ENCODE peak calls at places on chromosomes 1 and 21, in four cellular contexts. One of them, this sample, is unnamed.

GRCh38 chr1:207156095-207156494 is 52.1 kb downstream of the C4BPA start:
- DNase-seq in AG04449: no peak
- DNase-seq in prostate gland: no peak
- DNase-seq in neuronal stem cell: no peak
- DNase-seq in this sample: no peak

GRCh38 chr1:36396359-36396758 is 1.3 kb downstream of the LSM10 start:
- DNase-seq in AG04449: no peak
- DNase-seq in prostate gland: no peak
- DNase-seq in neuronal stem cell: no peak
- DNase-seq in this sample: no peak

GRCh38 chr1:71462247-71462646 is 381.4 kb upstream of the ZRANB2 start:
- DNase-seq in AG04449: no peak
- DNase-seq in prostate gland: no peak
- DNase-seq in neuronal stem cell: no peak
- DNase-seq in this sample: no peak

GRCh38 chr1:145740269-145740668 is 21.0 kb downstream of the CD160 start:
- DNase-seq in AG04449: peak
- DNase-seq in prostate gland: no peak
- DNase-seq in neuronal stem cell: no peak
- DNase-seq in this sample: no peak

GRCh38 chr1:7669559-7670208 is 101.4 kb upstream of the VAMP3 start:
- DNase-seq in AG04449: no peak
- DNase-seq in prostate gland: peak
- DNase-seq in neuronal stem cell: no peak
- DNase-seq in this sample: peak

GRCh38 chr1:173499729-173500128 is 22.6 kb downstream of the PRDX6 start:
- DNase-seq in AG04449: no peak
- DNase-seq in prostate gland: no peak
- DNase-seq in neuronal stem cell: no peak
- DNase-seq in this sample: no peak

GRCh38 chr1:23543707-23544443 is 12.8 kb upstream of the E2F2 start:
- DNase-seq in AG04449: no peak
- DNase-seq in prostate gland: no peak
- DNase-seq in neuronal stem cell: no peak
- DNase-seq in this sample: no peak

GRCh38 chr1:119811428-119811827 is at the start of gene REG4:
- DNase-seq in AG04449: no peak
- DNase-seq in prostate gland: no peak
- DNase-seq in neuronal stem cell: no peak
- DNase-seq in this sample: no peak

GRCh38 chr1:204624631-204625216 is 60.8 kb downstream of the LRRN2 start:
- DNase-seq in AG04449: no peak
- DNase-seq in prostate gland: no peak
- DNase-seq in neuronal stem cell: no peak
- DNase-seq in this sample: no peak

GRCh38 chr1:164380893-164381292 is 178.1 kb upstream of the PBX1 start:
- DNase-seq in AG04449: no peak
- DNase-seq in prostate gland: no peak
- DNase-seq in neuronal stem cell: no peak
- DNase-seq in this sample: no peak

GRCh38 chr1:3000214-3000613 is 21.1 kb upstream of the ACTRT2 start:
- DNase-seq in AG04449: no peak
- DNase-seq in prostate gland: no peak
- DNase-seq in neuronal stem cell: no peak
- DNase-seq in this sample: no peak

GRCh38 chr1:53024117-53024516 is 37.9 kb upstream of the PODN start:
- DNase-seq in AG04449: no peak
- DNase-seq in prostate gland: no peak
- DNase-seq in neuronal stem cell: no peak
- DNase-seq in this sample: no peak

GRCh38 chr1:225651376-225651871 is 1.5 kb downstream of the ENAH start:
- DNase-seq in AG04449: no peak
- DNase-seq in prostate gland: no peak
- DNase-seq in neuronal stem cell: no peak
- DNase-seq in this sample: no peak

GRCh38 chr1:117169871-117170596 is 40.7 kb downstream of the VTCN1 start:
- DNase-seq in AG04449: no peak
- DNase-seq in prostate gland: no peak
- DNase-seq in neuronal stem cell: no peak
- DNase-seq in this sample: no peak

GRCh38 chr1:86773331-86774288 is 69.2 kb downstream of the SH3GLB1 start:
- DNase-seq in AG04449: no peak
- DNase-seq in prostate gland: no peak
- DNase-seq in neuronal stem cell: no peak
- DNase-seq in this sample: no peak

GRCh38 chr1:204130989-204131892 is 20.6 kb downstream of the ETNK2 start:
- DNase-seq in AG04449: peak
- DNase-seq in prostate gland: no peak
- DNase-seq in neuronal stem cell: no peak
- DNase-seq in this sample: no peak

GRCh38 chr1:30818568-30819243 is 61.1 kb upstream of the LAPTM5 start:
- DNase-seq in AG04449: no peak
- DNase-seq in prostate gland: no peak
- DNase-seq in neuronal stem cell: no peak
- DNase-seq in this sample: no peak

DNA sequence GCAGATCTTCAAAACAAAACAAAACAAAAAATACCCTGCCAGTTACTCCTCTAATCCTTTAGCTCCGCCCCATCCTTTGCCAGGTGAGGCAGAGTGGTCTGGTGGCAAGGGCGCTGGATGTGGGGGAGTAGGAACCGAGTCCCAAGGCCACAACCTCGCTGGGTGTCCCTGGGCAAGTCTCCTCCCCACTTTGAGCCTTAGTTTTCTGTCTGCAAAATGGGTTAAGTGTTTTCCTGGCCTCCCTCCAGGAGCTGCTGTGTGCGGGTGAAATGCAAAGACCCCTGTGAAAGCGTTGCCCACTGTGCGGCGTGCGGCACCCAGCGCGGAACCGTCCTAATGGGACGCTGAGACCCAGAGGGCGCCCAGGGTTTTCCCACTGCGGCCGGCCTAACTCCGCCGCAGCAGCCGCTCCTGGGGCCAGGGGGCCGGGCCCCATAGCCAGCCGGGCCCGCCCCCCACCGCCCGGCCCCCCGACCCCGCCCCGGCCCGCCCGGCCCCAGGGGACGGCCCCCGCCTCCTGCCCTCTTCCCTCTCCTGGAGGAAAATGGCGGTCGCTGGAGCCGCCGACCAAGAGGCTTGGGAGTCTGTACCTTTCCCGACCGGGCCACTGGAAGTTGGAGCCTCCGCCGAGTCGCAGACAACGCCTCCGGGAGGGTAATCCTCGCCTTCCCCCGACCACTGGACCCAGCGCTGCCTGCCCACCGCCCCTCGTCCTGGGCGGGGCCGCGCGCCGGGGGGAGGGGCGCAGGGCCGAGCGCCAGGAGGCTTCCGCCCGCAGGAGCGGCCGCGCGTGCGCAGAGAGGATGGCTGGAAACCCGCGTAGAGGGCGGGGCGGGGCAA is at the start of the genes ERMAP and SVBP:
- DNase-seq in AG04449: no peak
- DNase-seq in prostate gland: peak
- DNase-seq in neuronal stem cell: peak
- DNase-seq in this sample: peak
- H3K4me3 ChIP-seq in AG04449: peak
- H3K4me3 ChIP-seq in prostate gland: peak
- H3K4me3 ChIP-seq in neuronal stem cell: peak
- H3K4me3 ChIP-seq in this sample: peak

DNA sequence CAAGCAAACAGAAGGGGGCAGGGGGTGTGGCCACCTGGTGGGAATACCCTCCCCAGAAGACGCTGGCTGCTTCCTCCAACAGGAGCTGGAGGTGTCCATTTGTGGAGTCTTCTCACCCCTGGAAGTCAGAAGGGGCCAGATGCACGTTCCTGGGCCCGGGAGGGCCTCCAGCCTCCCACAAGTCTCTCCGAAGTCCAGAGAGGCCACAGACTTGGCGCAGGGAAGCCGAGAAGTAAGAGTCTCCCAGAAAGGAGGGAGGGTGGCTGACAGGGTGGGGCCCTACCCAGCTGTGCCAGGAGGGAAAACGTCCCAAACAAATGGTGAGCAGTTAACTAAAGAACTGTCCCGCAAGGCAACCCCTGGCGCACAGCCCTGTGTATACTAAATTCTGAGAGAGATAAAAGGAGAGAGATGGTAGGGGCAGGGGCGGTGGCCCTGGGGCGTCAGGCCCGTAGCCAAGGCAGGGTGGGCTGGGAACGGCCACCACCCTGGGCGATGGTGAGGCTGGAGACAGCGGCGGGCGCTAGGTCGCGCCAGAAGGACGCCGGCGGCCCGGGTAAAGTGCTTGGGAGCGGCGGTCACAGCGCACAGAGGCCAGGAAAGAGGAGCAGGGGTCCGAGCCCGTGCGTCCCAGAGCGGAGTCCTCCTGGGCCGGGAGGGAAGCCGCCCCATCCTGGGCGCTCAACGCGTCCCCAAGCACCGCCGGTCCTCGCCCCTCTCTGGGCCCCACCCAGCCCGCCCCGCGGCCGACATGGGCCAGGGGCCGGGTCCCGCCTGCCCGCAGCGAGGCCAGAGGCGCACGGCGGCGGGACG is 1.2 kb downstream of the CHD5 start:
- DNase-seq in AG04449: no peak
- DNase-seq in prostate gland: no peak
- DNase-seq in neuronal stem cell: no peak
- DNase-seq in this sample: no peak
- H3K4me3 ChIP-seq in AG04449: no peak
- H3K4me3 ChIP-seq in prostate gland: peak
- H3K4me3 ChIP-seq in neuronal stem cell: no peak
- H3K4me3 ChIP-seq in this sample: peak

GRCh38 chr1:166868639-166869038 is 7.4 kb downstream of the TADA1 start:
- DNase-seq in AG04449: no peak
- DNase-seq in prostate gland: no peak
- DNase-seq in neuronal stem cell: no peak
- DNase-seq in this sample: no peak
- H3K4me3 ChIP-seq in AG04449: no peak
- H3K4me3 ChIP-seq in prostate gland: no peak
- H3K4me3 ChIP-seq in neuronal stem cell: no peak
- H3K4me3 ChIP-seq in this sample: no peak

GRCh38 chr1:47997289-47998200 is at the start of gene TRABD2B:
- DNase-seq in AG04449: no peak
- DNase-seq in prostate gland: peak
- DNase-seq in neuronal stem cell: peak
- DNase-seq in this sample: peak
- H3K4me3 ChIP-seq in AG04449: peak
- H3K4me3 ChIP-seq in prostate gland: peak
- H3K4me3 ChIP-seq in neuronal stem cell: peak
- H3K4me3 ChIP-seq in this sample: peak

DNA sequence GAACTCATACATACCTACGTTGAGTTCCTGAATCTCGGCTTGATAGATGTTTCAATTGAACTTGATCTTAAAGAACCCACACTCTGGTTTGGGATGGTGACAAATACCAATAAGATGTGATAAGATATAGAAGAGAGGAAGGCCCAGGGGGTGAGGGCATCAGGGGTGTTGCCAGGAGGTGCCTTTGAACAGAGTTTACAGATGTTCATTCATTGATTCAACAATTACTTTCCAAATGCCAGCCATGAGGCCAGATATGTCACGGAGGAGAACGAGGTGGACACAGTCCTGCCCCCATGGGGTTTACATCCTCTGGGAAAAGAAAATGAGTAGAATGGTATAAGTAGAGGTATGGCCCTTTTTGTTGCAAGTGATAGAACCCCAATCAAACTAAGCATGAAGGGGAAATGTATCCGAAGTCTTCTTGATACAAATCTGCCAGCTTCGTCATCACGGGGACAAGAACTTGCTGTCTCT is 659 bp downstream of the LRRC71 start:
- DNase-seq in AG04449: no peak
- DNase-seq in prostate gland: no peak
- DNase-seq in neuronal stem cell: no peak
- DNase-seq in this sample: no peak
- H3K4me3 ChIP-seq in AG04449: no peak
- H3K4me3 ChIP-seq in prostate gland: no peak
- H3K4me3 ChIP-seq in neuronal stem cell: no peak
- H3K4me3 ChIP-seq in this sample: no peak

GRCh38 chr21:44904141-44904923 is 16.4 kb downstream of the ITGB2 start:
- DNase-seq in AG04449: no peak
- DNase-seq in prostate gland: no peak
- DNase-seq in neuronal stem cell: no peak
- DNase-seq in this sample: no peak
- H3K4me3 ChIP-seq in AG04449: no peak
- H3K4me3 ChIP-seq in prostate gland: no peak
- H3K4me3 ChIP-seq in neuronal stem cell: peak
- H3K4me3 ChIP-seq in this sample: no peak

DNA sequence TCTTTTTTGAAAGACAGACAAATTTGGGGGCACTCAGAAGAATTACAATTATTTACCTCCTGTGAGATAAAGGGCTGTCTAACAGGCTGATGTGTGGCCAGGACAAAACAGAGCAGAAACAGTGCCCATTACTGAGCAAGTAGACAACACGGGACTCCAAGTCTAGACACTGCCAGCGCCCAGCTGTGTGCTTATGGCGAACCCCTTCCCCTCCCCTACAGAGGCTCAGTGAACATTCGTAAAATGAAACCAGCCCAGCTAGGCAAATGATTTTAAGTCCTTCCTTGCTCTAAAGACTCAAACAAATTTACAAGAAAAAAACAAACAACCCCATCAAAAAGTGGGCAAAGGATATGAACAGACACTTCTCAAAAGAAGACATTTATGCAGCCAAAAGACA is 91.1 kb downstream of the RUNX1 start:
- DNase-seq in AG04449: no peak
- DNase-seq in prostate gland: no peak
- DNase-seq in neuronal stem cell: no peak
- DNase-seq in this sample: no peak
- H3K4me3 ChIP-seq in AG04449: no peak
- H3K4me3 ChIP-seq in prostate gland: no peak
- H3K4me3 ChIP-seq in neuronal stem cell: no peak
- H3K4me3 ChIP-seq in this sample: no peak

This sample was measured in heart right ventricle.